ENCODE peak calls at places on chromosomes 7 and 10, in four cellular contexts. U is HepG2, Q is WTC11, F is K562. K is an unnamed sample.
A peak's percentile ranks its signal among the peaks of the same experiment; 100 is the strongest.

GRCh38 chr7:69250958-69251357 is 347.3 kb upstream of the AUTS2 start:
- DNase-seq in U (no peak), Q (no peak), F (no peak), K (no peak)

GRCh38 chr10:60114765-60115586 is 208.6 kb upstream of the CCDC6 start:
- DNase-seq in U (peak; percentile 21), Q (no peak), F (peak; percentile 76), K (no peak)

GRCh38 chr10:70442332-70442988 is 979 bp upstream of the NODAL start:
- DNase-seq in U (peak; percentile 76), Q (peak; percentile 67), F (no peak), K (no peak)

GRCh38 chr10:93208717-93209464 is 135.2 kb downstream of the CYP26A1 start:
- DNase-seq in U (no peak), Q (no peak), F (no peak), K (no peak)

GRCh38 chr10:123062726-123063125 is 53.9 kb downstream of the ACADSB start:
- DNase-seq in U (no peak), Q (no peak), F (no peak), K (no peak)

GRCh38 chr7:140342732-140343514 is 55.4 kb downstream of the SLC37A3 start:
- DNase-seq in U (peak; percentile 29), Q (peak; percentile 60), F (peak; percentile 69), K (no peak)

GRCh38 chr10:80480852-80481251 is 26.7 kb downstream of the TSPAN14 start:
- DNase-seq in U (no peak), Q (no peak), F (no peak), K (no peak)

GRCh38 chr7:150903627-150904026 is 51.3 kb downstream of the AOC1 start:
- DNase-seq in U (no peak), Q (no peak), F (no peak), K (no peak)

GRCh38 chr7:133709036-133709880 is 417.9 kb upstream of the LRGUK start:
- DNase-seq in U (no peak), Q (no peak), F (no peak), K (no peak)

GRCh38 chr7:87148332-87148955 is 3.8 kb upstream of the DMTF1 start:
- DNase-seq in U (no peak), Q (no peak), F (peak; percentile 60), K (no peak)

GRCh38 chr10:31669367-31669766 is 259.3 kb downstream of the ARHGAP12 start:
- DNase-seq in U (no peak), Q (no peak), F (no peak), K (no peak)

GRCh38 chr10:100567249-100567648 is 31.5 kb downstream of the HIF1AN start:
- DNase-seq in U (no peak), Q (no peak), F (no peak), K (no peak)

GRCh38 chr7:118573065-118573464 is 348.6 kb downstream of the ANKRD7 start:
- DNase-seq in U (no peak), Q (no peak), F (no peak), K (no peak)

GRCh38 chr10:120506674-120507073 is 49.6 kb downstream of the PLPP4 start:
- DNase-seq in U (no peak), Q (no peak), F (no peak), K (no peak)

GRCh38 chr10:11930342-11930978 is 107.3 kb downstream of the PROSER2 start:
- DNase-seq in U (no peak), Q (no peak), F (no peak), K (no peak)

GRCh38 chr7:130154131-130154500 is 51.1 kb downstream of the TMEM209 start:
- DNase-seq in U (no peak), Q (no peak), F (no peak), K (no peak)

GRCh38 chr10:107889101-107889500 is 724.6 kb upstream of the SORCS1 start:
- DNase-seq in U (no peak), Q (no peak), F (no peak), K (no peak)

GRCh38 chr10:33616921-33617320 is 282.5 kb upstream of the NRP1 start:
- DNase-seq in U (no peak), Q (no peak), F (no peak), K (no peak)

GRCh38 chr10:26520575-26520974 is 82.4 kb downstream of the APBB1IP start:
- DNase-seq in U (no peak), Q (no peak), F (no peak), K (no peak)

GRCh38 chr10:83908987-83909386 is 230.3 kb upstream of the GHITM start:
- DNase-seq in U (no peak), Q (no peak), F (peak; percentile 11), K (no peak)

GRCh38 chr7:31734456-31734855 is 47.4 kb downstream of the PPP1R17 start:
- DNase-seq in U (no peak), Q (no peak), F (no peak), K (no peak)

DNA sequence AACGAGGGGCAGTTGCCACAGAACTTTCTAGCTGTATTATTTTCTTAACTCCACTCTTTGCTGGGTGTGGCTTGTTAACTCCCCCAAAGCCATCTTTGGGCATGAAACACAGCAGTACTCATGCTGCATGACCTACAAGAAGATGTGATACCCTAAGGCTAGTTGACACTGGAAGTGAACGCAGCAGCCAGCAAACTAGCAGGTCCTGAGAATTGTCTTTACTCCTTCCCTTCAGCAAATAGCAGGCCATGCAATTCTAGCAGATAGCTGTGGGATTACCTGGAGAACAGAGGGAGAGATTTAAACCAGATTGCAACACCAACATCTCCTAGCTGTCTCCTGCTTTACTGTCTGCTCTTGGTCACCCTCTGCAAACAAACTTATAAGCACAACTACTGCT is 688.0 kb upstream of the ZWINT start:
- DNase-seq in U (no peak), Q (no peak), F (no peak), K (no peak)
- TF ChIP-seq TCF7 in U (no peak), Q (no peak), F (no peak), K (no peak)

GRCh38 chr10:128631801-128632241 is 505.6 kb upstream of the MKI67 start:
- DNase-seq in U (peak; percentile 21), Q (no peak), F (peak; percentile 30), K (no peak)

GRCh38 chr10:128627811-128628210 is 501.6 kb upstream of the MKI67 start:
- DNase-seq in U (no peak), Q (no peak), F (no peak), K (no peak)

GRCh38 chr10:128630787-128631252 is 504.6 kb upstream of the MKI67 start:
- DNase-seq in U (no peak), Q (no peak), F (no peak), K (no peak)

GRCh38 chr10:128628252-128628651 is 502.0 kb upstream of the MKI67 start:
- DNase-seq in U (no peak), Q (no peak), F (no peak), K (no peak)

GRCh38 chr10:128629111-128630096 is 503.2 kb upstream of the MKI67 start:
- DNase-seq in U (peak; percentile 9), Q (no peak), F (peak; percentile 84), K (no peak)
- TF ChIP-seq TCF7 in U (no peak), Q (no peak), F (no peak), K (no peak)

DNA sequence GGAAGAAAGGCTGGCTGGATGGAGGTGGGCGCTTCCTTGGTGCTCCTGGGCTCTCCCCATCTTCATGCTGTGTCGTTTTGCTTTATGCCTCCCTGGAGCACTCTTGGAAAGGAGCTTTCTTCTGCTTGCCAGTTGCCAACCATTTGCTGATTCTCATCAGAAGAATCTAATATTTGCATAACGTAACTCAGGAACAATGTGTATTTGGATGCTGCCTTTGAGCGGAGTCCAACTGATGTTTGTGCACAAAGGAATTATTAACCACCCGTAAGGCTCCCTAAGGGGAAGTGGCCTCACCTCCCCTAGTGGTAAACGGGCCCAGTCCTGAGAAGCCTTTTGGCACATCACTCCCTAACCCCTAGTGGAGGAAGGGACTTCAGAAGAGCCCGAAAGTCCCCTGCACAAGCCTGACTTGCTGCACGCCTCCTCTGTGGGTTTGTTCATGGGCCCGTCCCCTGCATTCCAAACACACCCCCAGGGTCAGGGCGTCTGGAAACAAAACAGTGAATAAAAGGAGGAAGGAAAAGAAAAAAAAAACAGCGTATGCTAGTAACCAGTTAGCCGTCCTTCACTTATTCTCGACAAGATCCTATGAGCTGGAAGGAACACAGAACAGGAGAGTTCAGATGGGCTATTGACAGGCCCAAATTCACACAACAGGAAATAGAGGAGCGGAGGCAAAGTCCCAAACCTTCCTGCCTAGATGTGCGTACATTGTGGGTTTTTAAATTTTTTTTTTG is 602.2 kb downstream of the LRMDA start:
- DNase-seq in U (peak; percentile 99), Q (no peak), F (no peak), K (peak; percentile 5)
- TF ChIP-seq TCF7 in U (peak; percentile 95), Q (no peak), F (no peak), K (no peak)

GRCh38 chr10:97570789-97571536 is 1.6 kb upstream of the ANKRD2 start:
- DNase-seq in U (no peak), Q (no peak), F (no peak), K (no peak)
- TF ChIP-seq TCF7 in U (no peak), Q (no peak), F (no peak), K (no peak)

K was measured in GM12878.